ENCODE peak calls at places on chromosome 15, in four cellular contexts. T is CD4-positive, alpha-beta memory T cell; F is tibial nerve; X is esophagus muscularis mucosa. P is an unnamed sample.

GRCh38 chr15:33476908-33477307 is 166.1 kb downstream of the RYR3 start:
- DNase-seq in T (no peak), F (no peak), X (no peak), P (no peak)

GRCh38 chr15:65411470-65412071 is 11.2 kb downstream of the IGDCC4 start:
- DNase-seq in T (no peak), F (no peak), X (no peak), P (no peak)

GRCh38 chr15:99450896-99451358 is 114.9 kb upstream of the MEF2A start:
- DNase-seq in T (peak; percentile 60), F (peak; percentile 41), X (no peak), P (no peak)

GRCh38 chr15:101642361-101642760 is 9.8 kb downstream of the TM2D3 start:
- DNase-seq in T (no peak), F (no peak), X (no peak), P (no peak)

GRCh38 chr15:42593143-42593542 is 17.7 kb downstream of the STARD9 start:
- DNase-seq in T (no peak), F (peak; percentile 35), X (no peak), P (no peak)

GRCh38 chr15:31197497-31198414 is 96.2 kb upstream of the TRPM1 start:
- DNase-seq in T (peak; percentile 43), F (no peak), X (no peak), P (no peak)

GRCh38 chr15:90402230-90402629 is 14.2 kb downstream of the IQGAP1 start:
- DNase-seq in T (no peak), F (no peak), X (no peak), P (peak; percentile 56)

GRCh38 chr15:78671626-78672211 is 30.7 kb upstream of the CHRNB4 start:
- DNase-seq in T (no peak), F (no peak), X (no peak), P (no peak)

GRCh38 chr15:84731774-84732173 is 15.8 kb upstream of the SEC11A start:
- DNase-seq in T (no peak), F (no peak), X (no peak), P (no peak)

GRCh38 chr15:63915888-63916731 is 82.4 kb upstream of the HERC1 start:
- DNase-seq in T (no peak), F (no peak), X (no peak), P (no peak)

GRCh38 chr15:99408236-99409096 is 157.2 kb downstream of the LRRC28 start:
- DNase-seq in T (no peak), F (no peak), X (peak; percentile 89), P (peak; percentile 46)

GRCh38 chr15:82106671-82107070 is 60.9 kb upstream of the MEX3B start:
- DNase-seq in T (no peak), F (no peak), X (no peak), P (no peak)

GRCh38 chr15:101264011-101264410 is 12.2 kb upstream of the CHSY1 start:
- DNase-seq in T (no peak), F (no peak), X (no peak), P (no peak)

GRCh38 chr15:82044373-82045178 is 1.2 kb downstream of the MEX3B start:
- DNase-seq in T (peak; percentile 26), F (peak; percentile 15), X (no peak), P (peak; percentile 42)

GRCh38 chr15:41061667-41062066 is 54.4 kb downstream of the INO80 start:
- DNase-seq in T (no peak), F (no peak), X (no peak), P (no peak)

GRCh38 chr15:51647128-51647562 is 24.6 kb upstream of the DMXL2 start:
- DNase-seq in T (no peak), F (peak; percentile 30), X (no peak), P (no peak)

GRCh38 chr15:98787936-98788757 is 139.8 kb downstream of the IGF1R start:
- DNase-seq in T (no peak), F (no peak), X (no peak), P (no peak)

GRCh38 chr15:57436166-57436565 is 59.9 kb downstream of the CGNL1 start:
- DNase-seq in T (no peak), F (no peak), X (no peak), P (no peak)

GRCh38 chr15:49046113-49046883 is at the start of gene SECISBP2L:
- DNase-seq in T (peak; percentile 92), F (peak; percentile 85), X (peak; percentile 97), P (peak; percentile 77)

GRCh38 chr15:34436956-34437442 is 609 bp downstream of the GOLGA8A start:
- DNase-seq in T (no peak), F (no peak), X (no peak), P (no peak)

GRCh38 chr15:58748787-58749531 is 548 bp downstream of the ADAM10 start:
- DNase-seq in T (peak; percentile 43), F (no peak), X (peak; percentile 93), P (no peak)

GRCh38 chr15:41775651-41776050 is 1.4 kb downstream of the MAPKBP1 start:
- DNase-seq in T (no peak), F (no peak), X (peak; percentile 29), P (no peak)

GRCh38 chr15:36109943-36110658 is 469.3 kb upstream of the CDIN1 start:
- DNase-seq in T (no peak), F (no peak), X (no peak), P (no peak)

GRCh38 chr15:58095415-58095814 is 29.9 kb upstream of the ALDH1A2 start:
- DNase-seq in T (no peak), F (no peak), X (no peak), P (no peak)

GRCh38 chr15:92770641-92771040 is 115.1 kb upstream of the FAM174B start:
- DNase-seq in T (no peak), F (no peak), X (no peak), P (no peak)

GRCh38 chr15:39429898-39430357 is 151.0 kb upstream of the THBS1 start:
- DNase-seq in T (no peak), F (no peak), X (no peak), P (peak; percentile 68)

GRCh38 chr15:55403531-55403930 is 4.6 kb downstream of the CCPG1 start:
- DNase-seq in T (no peak), F (no peak), X (no peak), P (no peak)

GRCh38 chr15:68415061-68415460 is 16.9 kb downstream of the ITGA11 start:
- DNase-seq in T (no peak), F (no peak), X (no peak), P (no peak)

GRCh38 chr15:96187916-96188315 is 142.6 kb upstream of the NR2F2 start:
- DNase-seq in T (no peak), F (no peak), X (no peak), P (no peak)

GRCh38 chr15:61095804-61096506 is 133.1 kb downstream of the RORA start:
- DNase-seq in T (no peak), F (no peak), X (no peak), P (no peak)

GRCh38 chr15:64870350-64870749 is 28.6 kb downstream of the PLEKHO2 start:
- DNase-seq in T (no peak), F (no peak), X (no peak), P (no peak)

GRCh38 chr15:81781316-81781868 is 264.4 kb downstream of the MEX3B start:
- DNase-seq in T (no peak), F (no peak), X (peak; percentile 26), P (no peak)

GRCh38 chr15:40927497-40928346 is 1.4 kb upstream of the DLL4 start:
- DNase-seq in T (no peak), F (no peak), X (no peak), P (no peak)

GRCh38 chr15:70269991-70270751 is 172.5 kb upstream of the TLE3 start:
- DNase-seq in T (no peak), F (no peak), X (no peak), P (no peak)

DNA sequence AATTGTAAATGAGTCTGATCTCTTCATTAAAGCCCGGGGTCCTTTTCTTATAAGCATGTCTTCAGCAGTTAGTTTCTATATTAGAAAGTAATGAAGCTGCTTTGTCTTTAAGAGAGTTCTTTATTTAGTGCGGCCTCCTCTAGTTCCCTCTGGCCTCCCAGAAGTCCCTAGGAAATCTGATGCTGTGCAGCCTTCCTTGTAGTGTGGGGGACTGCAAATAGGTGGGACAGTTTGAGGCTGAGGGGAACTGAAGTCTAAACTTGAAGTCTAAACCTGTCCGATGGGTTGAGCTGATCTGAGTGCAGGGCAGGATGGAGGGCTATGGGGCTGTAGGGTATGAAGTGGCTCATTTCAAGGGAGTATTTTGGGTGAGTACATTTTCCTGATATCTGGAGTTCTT is 1.4 kb downstream of the CD276 start:
- DNase-seq in T (no peak), F (no peak), X (no peak), P (no peak)
- H3K4me3 ChIP-seq in T (no peak overlapping the region), F (peak overlapping the region; percentile 76), X (peak overlapping the region; percentile 93), P (peak overlapping the region; percentile 84)

GRCh38 chr15:50228866-50229265 is 36.7 kb downstream of the HDC start:
- DNase-seq in T (no peak), F (no peak), X (peak; percentile 64), P (no peak)

GRCh38 chr15:50231761-50232160 is 33.8 kb downstream of the HDC start:
- DNase-seq in T (no peak), F (no peak), X (peak; percentile 74), P (no peak)

GRCh38 chr15:50225897-50226296 is 39.6 kb downstream of the HDC start:
- DNase-seq in T (no peak), F (no peak), X (no peak), P (no peak)

GRCh38 chr15:50227076-50227475 is 38.5 kb downstream of the HDC start:
- DNase-seq in T (no peak), F (no peak), X (no peak), P (peak; percentile 34)

GRCh38 chr15:50229336-50229735 is 36.2 kb downstream of the HDC start:
- DNase-seq in T (no peak), F (no peak), X (peak; percentile 60), P (no peak)
- H3K27ac ChIP-seq in T (no peak overlapping the region), F (no peak overlapping the region), X (no peak overlapping the region), P (no peak overlapping the region)

GRCh38 chr15:29569533-29570092 is 252.7 kb downstream of the TJP1 start:
- DNase-seq in T (no peak), F (no peak), X (peak; percentile 79), P (no peak)
- H3K4me3 ChIP-seq in T (no peak overlapping the region), F (peak overlapping the region; percentile 63), X (peak overlapping the region; percentile 54), P (no peak overlapping the region)

GRCh38 chr15:62896380-62896866 is 146.1 kb upstream of the TPM1 start:
- DNase-seq in T (no peak), F (no peak), X (no peak), P (no peak)
- H3K27ac ChIP-seq in T (no peak overlapping the region), F (no peak overlapping the region), X (peak overlapping the region; percentile 93), P (peak overlapping the region; percentile 100)

GRCh38 chr15:71316911-71317310 is 201.6 kb downstream of the THSD4 start:
- DNase-seq in T (no peak), F (no peak), X (no peak), P (no peak)

GRCh38 chr15:71314956-71315537 is 199.8 kb downstream of the THSD4 start:
- DNase-seq in T (no peak), F (no peak), X (no peak), P (no peak)

GRCh38 chr15:71312194-71312708 is 197.0 kb downstream of the THSD4 start:
- DNase-seq in T (no peak), F (no peak), X (peak; percentile 37), P (no peak)

GRCh38 chr15:71312731-71313460 is 197.6 kb downstream of the THSD4 start:
- DNase-seq in T (no peak), F (no peak), X (peak; percentile 42), P (no peak)

GRCh38 chr15:71313806-71314205 is 198.5 kb downstream of the THSD4 start:
- DNase-seq in T (no peak), F (no peak), X (no peak), P (no peak)
- H3K4me3 ChIP-seq in T (no peak overlapping the region), F (no peak overlapping the region), X (no peak overlapping the region), P (no peak overlapping the region)